ENCODE peak calls at places on chromosomes 12 and 14, in nine cellular contexts. P, W, S, Q, A, F, Y, D and L are unnamed samples.

GRCh38 chr14:92847220-92848148 is 53.4 kb downstream of the GOLGA5 start:
- DNase-seq in W (no peak), Q (no peak), D (no peak), S (no peak), F (no peak), Y (no peak), P (no peak), A (no peak), L (no peak)

GRCh38 chr14:92531151-92531873 is 17.7 kb downstream of the RIN3 start:
- DNase-seq in W (no peak), P (no peak), S (no peak), F (no peak), Q (no peak), Y (no peak), A (no peak), D (no peak), L (no peak)

GRCh38 chr12:20212658-20213387 is 155.5 kb upstream of the PDE3A start:
- DNase-seq in W (peak), D (peak), Q (peak), A (no peak), P (peak), Y (peak), S (no peak), F (peak), L (no peak)

GRCh38 chr12:93982847-93983315 is 165.5 kb upstream of the PLXNC1 start:
- DNase-seq in S (no peak), F (no peak), Y (no peak), W (no peak), D (peak), A (no peak), Q (peak), P (peak), L (peak)

GRCh38 chr12:42482086-42482819 is 107.3 kb downstream of the PRICKLE1 start:
- DNase-seq in Y (peak), P (peak), W (no peak), A (no peak), Q (no peak), D (peak), F (no peak), S (no peak), L (no peak)

GRCh38 chr12:21527451-21528180 is 1.5 kb downstream of the SPX start:
- DNase-seq in D (peak), Q (peak), Y (peak), P (peak), F (peak), W (peak), A (peak), S (peak), L (peak)

GRCh38 chr12:105382771-105383632 is 52.5 kb downstream of the C12orf75 start:
- DNase-seq in Y (no peak), P (peak), Q (peak), S (peak), F (no peak), W (peak), A (peak), D (peak), L (peak)

GRCh38 chr14:69535230-69535848 is 39.3 kb downstream of the CCDC177 start:
- DNase-seq in W (peak), P (peak), D (peak), F (peak), S (no peak), Q (peak), Y (peak), A (no peak), L (no peak)

GRCh38 chr14:59133202-59133601 is 55.3 kb upstream of the DAAM1 start:
- DNase-seq in S (no peak), P (no peak), W (no peak), A (no peak), F (no peak), D (no peak), Q (no peak), Y (no peak), L (no peak)

GRCh38 chr14:29741909-29742401 is 185.7 kb downstream of the PRKD1 start:
- DNase-seq in S (no peak), D (no peak), Y (no peak), F (no peak), Q (no peak), A (no peak), W (no peak), P (peak), L (no peak)

GRCh38 chr14:35346738-35347322 is 54.6 kb downstream of the PSMA6 start:
- DNase-seq in F (no peak), P (no peak), A (no peak), Y (no peak), D (no peak), Q (no peak), W (no peak), S (no peak), L (no peak)

GRCh38 chr14:51304428-51304827 is 64.4 kb downstream of the TMX1 start:
- DNase-seq in D (peak), F (no peak), Q (no peak), W (no peak), Y (no peak), P (peak), S (no peak), A (no peak), L (no peak)

GRCh38 chr14:88232783-88233182 is 90.3 kb downstream of the KCNK10 start:
- DNase-seq in S (no peak), F (no peak), D (no peak), W (no peak), Q (no peak), A (no peak), Y (no peak), P (no peak), L (no peak)

GRCh38 chr12:105445261-105446015 is 114.9 kb downstream of the C12orf75 start:
- DNase-seq in P (peak), Y (no peak), F (no peak), W (peak), D (peak), Q (no peak), S (no peak), A (no peak), L (no peak)

GRCh38 chr12:125092872-125093680 is 27.8 kb downstream of the AACS start:
- DNase-seq in W (no peak), D (peak), Q (no peak), S (no peak), P (peak), A (no peak), F (peak), Y (no peak), L (no peak)

GRCh38 chr14:38469156-38469555 is 213.3 kb upstream of the CLEC14A start:
- DNase-seq in W (no peak), D (no peak), Y (no peak), F (no peak), S (no peak), Q (no peak), P (peak), A (no peak), L (no peak)

GRCh38 chr12:16350682-16351081 is 3.2 kb downstream of the MGST1 start:
- DNase-seq in S (no peak), F (no peak), Q (no peak), A (no peak), D (peak), P (peak), Y (no peak), W (no peak), L (no peak)

GRCh38 chr12:14885718-14886201 is at the start of gene MGP:
- DNase-seq in Y (peak), Q (peak), D (peak), W (no peak), F (no peak), S (no peak), P (peak), A (no peak), L (no peak)

GRCh38 chr12:40254455-40255085 is 29.8 kb downstream of the LRRK2 start:
- DNase-seq in W (no peak), Q (no peak), F (no peak), Y (no peak), P (no peak), D (no peak), S (no peak), A (no peak), L (no peak)

GRCh38 chr12:101963703-101964102 is 86.3 kb downstream of the DRAM1 start:
- DNase-seq in W (no peak), A (no peak), Q (no peak), F (no peak), D (no peak), Y (no peak), P (no peak), S (no peak), L (no peak)

GRCh38 chr12:47992776-47993175 is 11.5 kb downstream of the COL2A1 start:
- DNase-seq in P (no peak), S (no peak), W (no peak), Q (no peak), F (no peak), A (no peak), D (no peak), Y (no peak), L (no peak)

GRCh38 chr14:70822706-70823185 is 13.4 kb upstream of the MAP3K9 start:
- DNase-seq in D (no peak), S (peak), P (peak), Y (peak), F (peak), W (peak), Q (peak), A (no peak), L (no peak)

GRCh38 chr12:41368006-41368405 is 179.9 kb downstream of the PDZRN4 start:
- DNase-seq in S (no peak), D (no peak), P (peak), Q (no peak), Y (no peak), A (no peak), F (no peak), W (peak), L (no peak)

GRCh38 chr12:105561981-105562726 is 231.7 kb downstream of the C12orf75 start:
- DNase-seq in W (peak), D (peak), A (no peak), F (no peak), Y (peak), S (no peak), P (peak), Q (peak), L (no peak)

GRCh38 chr12:106106129-106106566 is 32.6 kb downstream of the NUAK1 start:
- DNase-seq in A (no peak), Q (peak), D (no peak), W (no peak), S (no peak), Y (no peak), F (no peak), P (no peak), L (no peak)

GRCh38 chr12:80186727-80187217 is 87.4 kb downstream of the OTOGL start:
- DNase-seq in W (peak), A (peak), Y (no peak), Q (peak), S (peak), P (peak), D (peak), F (peak), L (peak)

GRCh38 chr12:75750950-75751349 is 239.5 kb upstream of the KRR1 start:
- DNase-seq in Q (no peak), A (no peak), Y (no peak), P (peak), S (no peak), F (no peak), D (peak), W (no peak), L (no peak)

GRCh38 chr12:102642199-102642598 is 161.8 kb upstream of the IGF1 start:
- DNase-seq in S (no peak), Q (no peak), D (peak), Y (no peak), P (peak), W (no peak), F (no peak), A (no peak), L (no peak)

GRCh38 chr12:114671664-114672476 is 12.1 kb downstream of the TBX3 start:
- DNase-seq in A (no peak), D (no peak), S (no peak), F (no peak), Y (peak), Q (no peak), P (peak), W (no peak), L (no peak)

GRCh38 chr14:65946494-65946893 is 534.0 kb downstream of the FUT8 start:
- DNase-seq in P (no peak), Q (no peak), D (no peak), A (no peak), S (no peak), F (no peak), Y (no peak), W (no peak), L (no peak)